ENCODE peak calls at places on chromosomes 2 and 18, in ten cellular contexts. J is heart right ventricle, E is ovary, Q is mesenchymal stem cell, B is GM23338, Y is PC-9, W is kidney, D is hepatocyte, N is breast epithelium, L is BE2C. O is an unnamed sample. For H3K36me3, the result is how much of the 10 kb centered on the place peaks cover.

GRCh38 chr18:3246636-3247242 is 862 bp upstream of the MYL12A start:
- DNase-seq in J (peak), E (peak), Q (no peak), B (peak), Y (peak), W (peak), D (no peak), N (no peak), L (no peak), O (no peak)

GRCh38 chr2:187867165-187867564 is 312.9 kb upstream of the TFPI start:
- DNase-seq in J (no peak), E (no peak), Q (no peak), B (no peak), Y (no peak), W (no peak), D (no peak), N (no peak), L (no peak), O (no peak)

GRCh38 chr2:101375653-101376052 is 11.7 kb downstream of the CREG2 start:
- DNase-seq in J (no peak), E (no peak), Q (no peak), B (no peak), Y (no peak), W (no peak), D (no peak), N (no peak), L (no peak), O (no peak)

GRCh38 chr2:234457421-234457820 is 39.5 kb downstream of the ARL4C start:
- DNase-seq in J (no peak), E (no peak), Q (peak), B (no peak), Y (peak), W (no peak), D (no peak), N (no peak), L (no peak), O (no peak)

GRCh38 chr18:76672627-76673026 is 149.7 kb upstream of the ZNF236 start:
- DNase-seq in J (no peak), E (no peak), Q (peak), B (no peak), Y (no peak), W (no peak), D (peak), N (no peak), L (no peak), O (no peak)

GRCh38 chr2:171187819-171188218 is 27.1 kb upstream of the TLK1 start:
- DNase-seq in J (no peak), E (no peak), Q (no peak), B (no peak), Y (no peak), W (no peak), D (no peak), N (no peak), L (no peak), O (no peak)

GRCh38 chr2:28552045-28552823 is 56.4 kb downstream of the PLB1 start:
- DNase-seq in J (no peak), E (no peak), Q (no peak), B (no peak), Y (peak), W (no peak), D (no peak), N (no peak), L (no peak), O (no peak)

GRCh38 chr2:160317113-160318099 is 117.3 kb upstream of the ITGB6 start:
- DNase-seq in J (no peak), E (no peak), Q (no peak), B (no peak), Y (no peak), W (no peak), D (no peak), N (no peak), L (no peak), O (no peak)

GRCh38 chr2:48144777-48145176 is 238.5 kb upstream of the FBXO11 start:
- DNase-seq in J (no peak), E (no peak), Q (peak), B (no peak), Y (no peak), W (no peak), D (no peak), N (no peak), L (no peak), O (no peak)

GRCh38 chr18:48361801-48362200 is 47.4 kb downstream of the ZBTB7C start:
- DNase-seq in J (no peak), E (no peak), Q (no peak), B (no peak), Y (no peak), W (no peak), D (no peak), N (no peak), L (no peak), O (no peak)

GRCh38 chr2:174666786-174667369 is 69.3 kb upstream of the WIPF1 start:
- DNase-seq in J (no peak), E (no peak), Q (no peak), B (no peak), Y (no peak), W (peak), D (no peak), N (no peak), L (no peak), O (no peak)

DNA sequence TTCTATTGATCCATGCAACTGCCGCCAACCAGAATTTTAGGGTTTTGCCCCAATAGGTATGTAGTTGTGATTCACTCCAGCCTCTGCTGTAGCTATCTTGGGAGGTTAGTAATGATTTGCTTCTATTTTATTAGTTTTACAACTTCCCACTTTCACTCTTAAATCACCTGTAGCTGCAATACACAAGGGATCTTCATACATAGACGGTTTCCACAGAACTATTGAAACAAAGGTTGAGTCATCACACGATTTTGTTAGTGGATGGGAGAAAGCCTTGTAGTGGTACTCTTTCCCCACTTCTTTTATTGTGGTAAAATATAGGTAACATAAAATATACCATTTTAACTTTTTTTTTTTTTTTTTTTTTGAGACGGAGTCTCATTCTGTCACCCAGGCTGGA is 104.2 kb upstream of the SPRED2 start:
- DNase-seq in J (no peak), E (no peak), Q (no peak), B (no peak), Y (no peak), W (no peak), D (no peak), N (no peak), L (no peak), O (no peak)
- H3K36me3 ChIP-seq in J (under half), E (under half), Q (under half), B (under half), Y (under half), W (under half), D (under half), N (under half), L (under half), O (under half)

GRCh38 chr2:10157293-10157692 is 34.8 kb downstream of the RRM2 start:
- DNase-seq in J (no peak), E (no peak), Q (no peak), B (no peak), Y (no peak), W (peak), D (no peak), N (no peak), L (no peak), O (no peak)
- H3K36me3 ChIP-seq in J (under half), E (under half), Q (under half), B (under half), Y (under half), W (under half), D (under half), N (under half), L (under half), O (under half)

GRCh38 chr2:100163605-100164004 is 21.2 kb upstream of the AFF3 start:
- DNase-seq in J (no peak), E (no peak), Q (no peak), B (no peak), Y (no peak), W (no peak), D (no peak), N (no peak), L (no peak), O (no peak)

GRCh38 chr2:100161940-100162620 is 19.7 kb upstream of the AFF3 start:
- DNase-seq in J (no peak), E (no peak), Q (no peak), B (no peak), Y (peak), W (no peak), D (no peak), N (no peak), L (no peak), O (no peak)

DNA sequence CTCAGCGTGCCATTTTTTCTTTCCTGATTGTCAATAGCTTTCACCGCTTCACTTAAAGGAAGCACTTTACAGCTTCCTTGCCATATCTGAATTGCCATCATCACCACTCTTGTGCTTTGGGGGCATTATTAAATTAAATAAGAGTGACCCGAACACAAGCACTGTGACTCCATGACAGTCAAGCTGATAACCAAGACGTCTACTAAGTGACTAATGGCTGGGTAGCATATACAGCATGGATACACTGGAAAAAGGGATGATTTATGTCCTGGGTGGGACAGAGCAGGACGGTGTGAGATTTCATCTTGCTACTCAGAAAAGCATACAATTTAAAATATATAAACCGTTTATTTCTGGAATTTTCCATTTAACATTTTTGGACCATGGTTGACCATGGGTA is 24.3 kb upstream of the AFF3 start:
- DNase-seq in J (no peak), E (no peak), Q (no peak), B (no peak), Y (no peak), W (no peak), D (no peak), N (no peak), L (no peak), O (no peak)
- H3K36me3 ChIP-seq in J (under half), E (under half), Q (under half), B (under half), Y (under half), W (under half), D (under half), N (under half), L (under half), O (under half)

GRCh38 chr2:97808816-97809215 is 95.4 kb downstream of the ZAP70 start:
- DNase-seq in J (no peak), E (no peak), Q (no peak), B (no peak), Y (no peak), W (no peak), D (no peak), N (no peak), L (no peak), O (no peak)
- H3K36me3 ChIP-seq in J (under half), E (under half), Q (half or more), B (under half), Y (under half), W (under half), D (under half), N (under half), L (under half), O (under half)

GRCh38 chr2:3194828-3195227 is 182.8 kb downstream of the EIPR1 start:
- DNase-seq in J (no peak), E (no peak), Q (no peak), B (no peak), Y (no peak), W (no peak), D (no peak), N (no peak), L (no peak), O (no peak)

GRCh38 chr2:3195865-3196504 is 181.6 kb downstream of the EIPR1 start:
- DNase-seq in J (no peak), E (no peak), Q (no peak), B (no peak), Y (no peak), W (no peak), D (no peak), N (no peak), L (no peak), O (no peak)

GRCh38 chr2:3192281-3192818 is 185.3 kb downstream of the EIPR1 start:
- DNase-seq in J (no peak), E (no peak), Q (no peak), B (no peak), Y (no peak), W (no peak), D (no peak), N (no peak), L (no peak), O (no peak)

GRCh38 chr2:3192920-3193319 is 184.7 kb downstream of the EIPR1 start:
- DNase-seq in J (no peak), E (no peak), Q (no peak), B (no peak), Y (no peak), W (no peak), D (no peak), N (no peak), L (no peak), O (no peak)

GRCh38 chr2:3193423-3194330 is 183.9 kb downstream of the EIPR1 start:
- DNase-seq in J (no peak), E (no peak), Q (no peak), B (no peak), Y (no peak), W (no peak), D (no peak), N (no peak), L (no peak), O (no peak)
- H3K36me3 ChIP-seq in J (under half), E (under half), Q (under half), B (under half), Y (under half), W (under half), D (under half), N (under half), L (under half), O (under half)

GRCh38 chr2:241279828-241280227 is 35.6 kb downstream of the HDLBP start:
- DNase-seq in J (no peak), E (no peak), Q (no peak), B (no peak), Y (no peak), W (no peak), D (no peak), N (no peak), L (no peak), O (no peak)

GRCh38 chr2:241282553-241282952 is 32.9 kb downstream of the HDLBP start:
- DNase-seq in J (no peak), E (no peak), Q (no peak), B (no peak), Y (no peak), W (no peak), D (no peak), N (no peak), L (no peak), O (no peak)

GRCh38 chr2:241275910-241276309 is 39.6 kb downstream of the HDLBP start:
- DNase-seq in J (no peak), E (no peak), Q (no peak), B (no peak), Y (no peak), W (no peak), D (no peak), N (no peak), L (no peak), O (no peak)

GRCh38 chr2:241279413-241279812 is 36.1 kb downstream of the HDLBP start:
- DNase-seq in J (no peak), E (no peak), Q (peak), B (no peak), Y (no peak), W (no peak), D (no peak), N (no peak), L (peak), O (no peak)

GRCh38 chr2:241280291-241280690 is 35.2 kb downstream of the HDLBP start:
- DNase-seq in J (no peak), E (no peak), Q (no peak), B (no peak), Y (no peak), W (no peak), D (no peak), N (no peak), L (no peak), O (no peak)
- H3K36me3 ChIP-seq in J (under half), E (under half), Q (under half), B (under half), Y (under half), W (under half), D (under half), N (under half), L (under half), O (under half)

DNA sequence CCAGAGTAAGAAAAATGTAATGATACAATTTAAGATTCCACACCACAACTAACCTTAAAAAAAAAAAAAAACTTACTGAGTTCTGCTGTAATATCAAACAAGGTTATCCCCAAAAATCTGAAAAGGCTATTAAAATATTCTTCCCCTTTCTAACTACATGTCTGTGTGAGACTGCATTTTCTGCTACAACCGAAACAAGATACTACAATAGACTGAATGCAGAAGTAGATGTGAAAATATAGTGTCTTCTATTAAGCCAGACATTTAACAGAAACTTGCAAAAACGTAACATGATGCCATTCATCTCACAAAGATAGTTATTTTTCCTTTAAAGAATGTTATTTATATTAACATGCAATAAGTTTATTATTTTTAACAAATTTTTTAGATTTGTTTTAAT is 16.2 kb downstream of the SS18 start:
- DNase-seq in J (no peak), E (no peak), Q (no peak), B (no peak), Y (no peak), W (no peak), D (no peak), N (no peak), L (no peak), O (no peak)
- H3K36me3 ChIP-seq in J (under half), E (under half), Q (half or more), B (under half), Y (under half), W (under half), D (under half), N (under half), L (under half), O (under half)

GRCh38 chr2:205574041-205574440 is 108.3 kb upstream of the NRP2 start:
- DNase-seq in J (no peak), E (no peak), Q (peak), B (no peak), Y (no peak), W (no peak), D (no peak), N (no peak), L (no peak), O (no peak)

GRCh38 chr2:205568620-205569019 is 113.7 kb upstream of the NRP2 start:
- DNase-seq in J (no peak), E (no peak), Q (no peak), B (no peak), Y (peak), W (no peak), D (no peak), N (no peak), L (no peak), O (no peak)

GRCh38 chr2:205571300-205571858 is 110.9 kb upstream of the NRP2 start:
- DNase-seq in J (no peak), E (no peak), Q (no peak), B (no peak), Y (no peak), W (no peak), D (no peak), N (no peak), L (no peak), O (no peak)

GRCh38 chr2:205566556-205567061 is 115.7 kb upstream of the NRP2 start:
- DNase-seq in J (no peak), E (no peak), Q (no peak), B (no peak), Y (no peak), W (no peak), D (no peak), N (no peak), L (no peak), O (no peak)

GRCh38 chr2:205570641-205571040 is 111.7 kb upstream of the NRP2 start:
- DNase-seq in J (no peak), E (no peak), Q (no peak), B (no peak), Y (no peak), W (no peak), D (no peak), N (no peak), L (no peak), O (no peak)
- H3K36me3 ChIP-seq in J (under half), E (under half), Q (under half), B (under half), Y (under half), W (under half), D (under half), N (under half), L (under half), O (under half)

GRCh38 chr18:54338230-54338629 is 19.4 kb downstream of the STARD6 start:
- DNase-seq in J (no peak), E (no peak), Q (no peak), B (no peak), Y (no peak), W (no peak), D (no peak), N (no peak), L (no peak), O (no peak)
- H3K36me3 ChIP-seq in J (under half), E (under half), Q (under half), B (under half), Y (under half), W (under half), D (under half), N (under half), L (under half), O (under half)

GRCh38 chr2:173161040-173161439 is 85.4 kb downstream of the MAP3K20 start:
- DNase-seq in J (no peak), E (no peak), Q (no peak), B (no peak), Y (no peak), W (no peak), D (no peak), N (no peak), L (no peak), O (no peak)
- H3K36me3 ChIP-seq in J (under half), E (under half), Q (under half), B (under half), Y (under half), W (under half), D (under half), N (under half), L (under half), O (under half)

O was measured in thoracic aorta.